ENCODE peak calls at places on chromosome 4, in nine cellular contexts. D is NCI-H2171, E is cardiac muscle cell, J is epithelial cell of esophagus, N is mucosa of descending colon, B is NCI-H1417, U is GM06990, C is AG09319, P is H4. O is an unnamed sample.

GRCh38 chr4:158875026-158875425 is 106.2 kb downstream of the FNIP2 start:
- DNase-seq in D (no peak), C (no peak), B (no peak), P (no peak), N (no peak), J (no peak), E (no peak), U (no peak), O (no peak)

GRCh38 chr4:5925419-5926187 is 32.7 kb upstream of the CRMP1 start:
- DNase-seq in J (no peak), D (no peak), P (no peak), E (no peak), C (no peak), N (no peak), U (no peak), B (no peak), O (no peak)

GRCh38 chr4:185282968-185283367 is 73.6 kb downstream of the SNX25 start:
- DNase-seq in E (no peak), N (no peak), C (no peak), P (no peak), U (no peak), J (peak; percentile 21), B (peak; percentile 5), D (no peak), O (no peak)

GRCh38 chr4:2006956-2007653 is 1.7 kb downstream of the NELFA start:
- DNase-seq in B (no peak), N (no peak), J (no peak), U (no peak), D (no peak), E (no peak), C (no peak), P (no peak), O (no peak)

GRCh38 chr4:94032754-94033153 is 174.9 kb upstream of the SMARCAD1 start:
- DNase-seq in D (no peak), U (no peak), N (no peak), P (peak; percentile 30), J (no peak), B (no peak), C (no peak), E (no peak), O (no peak)

GRCh38 chr4:78297075-78297815 is 240.1 kb downstream of the FRAS1 start:
- DNase-seq in E (peak; percentile 52), C (no peak), B (no peak), J (no peak), P (no peak), N (no peak), U (peak; percentile 33), D (no peak), O (no peak)

GRCh38 chr4:125693233-125693632 is 378.5 kb downstream of the FAT4 start:
- DNase-seq in B (no peak), J (no peak), U (no peak), C (no peak), D (no peak), N (no peak), P (no peak), E (no peak), O (no peak)

GRCh38 chr4:149684516-149684915 is 131.1 kb downstream of the IQCM start:
- DNase-seq in E (no peak), U (no peak), C (no peak), N (no peak), D (no peak), B (no peak), P (no peak), J (no peak), O (no peak)

GRCh38 chr4:102759835-102760644 is 728 bp downstream of the MANBA start:
- DNase-seq in C (no peak), U (no peak), J (peak; percentile 50), P (peak; percentile 23), D (no peak), N (peak; percentile 56), B (no peak), E (peak; percentile 67), O (no peak)

GRCh38 chr4:116217781-116218180 is 867.6 kb downstream of the TRAM1L1 start:
- DNase-seq in U (no peak), B (no peak), E (no peak), C (no peak), D (no peak), P (no peak), N (no peak), J (peak; percentile 71), O (no peak)

GRCh38 chr4:5638976-5639375 is 69.4 kb downstream of the EVC2 start:
- DNase-seq in J (peak; percentile 12), N (no peak), B (no peak), P (no peak), E (peak; percentile 4), U (no peak), C (no peak), D (no peak), O (no peak)

GRCh38 chr4:108483650-108484049 is 136.7 kb upstream of the RPL34 start:
- DNase-seq in N (no peak), D (no peak), U (no peak), P (no peak), C (no peak), E (no peak), B (no peak), J (no peak), O (no peak)

GRCh38 chr4:128837198-128837597 is 27.7 kb downstream of the JADE1 start:
- DNase-seq in D (no peak), P (no peak), E (no peak), C (no peak), B (no peak), J (no peak), N (no peak), U (no peak), O (no peak)

GRCh38 chr4:102338405-102338804 is 6.9 kb downstream of the SLC39A8 start:
- DNase-seq in J (peak; percentile 64), N (no peak), P (no peak), B (no peak), C (no peak), U (no peak), E (no peak), D (no peak), O (no peak)

GRCh38 chr4:185359767-185360446 is 35.8 kb downstream of the LRP2BP start:
- DNase-seq in U (no peak), B (no peak), D (no peak), J (peak; percentile 23), E (peak; percentile 34), P (peak; percentile 25), N (no peak), C (no peak), O (peak; percentile 36)

GRCh38 chr4:180962268-180962667 is 1280.9 kb upstream of the TENM3 start:
- DNase-seq in C (no peak), P (no peak), N (no peak), J (no peak), U (no peak), E (no peak), B (no peak), D (no peak), O (no peak)

GRCh38 chr4:2797545-2798305 is 4.8 kb downstream of the SH3BP2 start:
- DNase-seq in C (no peak), E (no peak), J (no peak), U (peak; percentile 42), P (no peak), N (peak; percentile 13), D (no peak), B (no peak), O (no peak)

GRCh38 chr4:101942891-101943290 is 152.4 kb downstream of the BANK1 start:
- DNase-seq in U (no peak), N (no peak), E (no peak), C (no peak), D (no peak), P (no peak), B (no peak), J (no peak), O (no peak)

GRCh38 chr4:148072789-148073188 is 340.9 kb downstream of the ARHGAP10 start:
- DNase-seq in E (no peak), B (no peak), U (no peak), J (no peak), N (no peak), C (no peak), P (no peak), D (no peak), O (no peak)

GRCh38 chr4:572594-572993 is 3.5 kb downstream of the TMEM271 start:
- DNase-seq in U (no peak), J (no peak), B (no peak), C (no peak), D (no peak), N (no peak), E (no peak), P (no peak), O (no peak)

GRCh38 chr4:57109847-57110634 is at the start of gene IGFBP7:
- DNase-seq in J (peak; percentile 57), E (peak; percentile 72), C (no peak), B (peak; percentile 63), D (no peak), U (peak; percentile 9), N (peak; percentile 57), P (no peak), O (no peak)

GRCh38 chr4:139229534-139230039 is 50.4 kb downstream of the MGARP start:
- DNase-seq in C (no peak), E (peak; percentile 72), J (peak; percentile 70), N (peak; percentile 57), P (peak; percentile 34), B (peak; percentile 6), U (no peak), D (no peak), O (no peak)

GRCh38 chr4:38612996-38613395 is 51.0 kb upstream of the KLF3 start:
- DNase-seq in N (peak; percentile 41), E (peak; percentile 29), C (no peak), D (peak; percentile 59), J (peak; percentile 38), P (no peak), U (no peak), B (peak; percentile 16), O (no peak)

O was measured in AG04449.